ENCODE peak calls at places on chromosome 1, in ten cellular contexts. One of them, this sample, is unnamed.

GRCh38 chr1:31189696-31190674 is 49.7 kb downstream of the NKAIN1 start:
- DNase-seq in HCEC 1CT: no peak
- DNase-seq in left ventricle myocardium inferior: no peak
- DNase-seq in CD4-positive, alpha-beta memory T cell: no peak
- DNase-seq in aorta: no peak
- DNase-seq in foreskin melanocyte: no peak
- DNase-seq in B cell: no peak
- DNase-seq in left cardiac atrium: no peak
- DNase-seq in AG08396: no peak
- DNase-seq in A172: no peak
- DNase-seq in this sample: no peak

GRCh38 chr1:214514032-214514818 is 37.2 kb downstream of the PTPN14 start:
- DNase-seq in left ventricle myocardium inferior: no peak
- DNase-seq in left cardiac atrium: no peak
- DNase-seq in A172: peak
- DNase-seq in AG08396: peak
- DNase-seq in foreskin melanocyte: peak
- DNase-seq in CD4-positive, alpha-beta memory T cell: no peak
- DNase-seq in HCEC 1CT: peak
- DNase-seq in aorta: no peak
- DNase-seq in B cell: no peak
- DNase-seq in this sample: no peak

GRCh38 chr1:101371259-101371658 is 134.4 kb downstream of the S1PR1 start:
- DNase-seq in aorta: no peak
- DNase-seq in foreskin melanocyte: no peak
- DNase-seq in HCEC 1CT: peak
- DNase-seq in B cell: no peak
- DNase-seq in left ventricle myocardium inferior: no peak
- DNase-seq in left cardiac atrium: no peak
- DNase-seq in CD4-positive, alpha-beta memory T cell: peak
- DNase-seq in AG08396: peak
- DNase-seq in A172: peak
- DNase-seq in this sample: no peak

GRCh38 chr1:27382950-27383627 is at the start of gene CD164L2:
- DNase-seq in A172: no peak
- DNase-seq in B cell: peak
- DNase-seq in CD4-positive, alpha-beta memory T cell: peak
- DNase-seq in aorta: no peak
- DNase-seq in left cardiac atrium: no peak
- DNase-seq in AG08396: no peak
- DNase-seq in foreskin melanocyte: no peak
- DNase-seq in HCEC 1CT: no peak
- DNase-seq in left ventricle myocardium inferior: no peak
- DNase-seq in this sample: no peak

GRCh38 chr1:26994772-26995625 is 1.5 kb downstream of the TRNP1 start:
- DNase-seq in A172: no peak
- DNase-seq in AG08396: no peak
- DNase-seq in left cardiac atrium: no peak
- DNase-seq in B cell: no peak
- DNase-seq in HCEC 1CT: peak
- DNase-seq in left ventricle myocardium inferior: no peak
- DNase-seq in foreskin melanocyte: no peak
- DNase-seq in aorta: no peak
- DNase-seq in CD4-positive, alpha-beta memory T cell: no peak
- DNase-seq in this sample: no peak

GRCh38 chr1:11654571-11655262 is at the start of gene FBXO44:
- DNase-seq in left ventricle myocardium inferior: peak
- DNase-seq in HCEC 1CT: peak
- DNase-seq in foreskin melanocyte: no peak
- DNase-seq in B cell: peak
- DNase-seq in aorta: peak
- DNase-seq in CD4-positive, alpha-beta memory T cell: peak
- DNase-seq in AG08396: peak
- DNase-seq in A172: no peak
- DNase-seq in left cardiac atrium: no peak
- DNase-seq in this sample: no peak

GRCh38 chr1:156896490-156897033 is 3.0 kb downstream of the PEAR1 start:
- DNase-seq in HCEC 1CT: peak
- DNase-seq in B cell: no peak
- DNase-seq in aorta: peak
- DNase-seq in AG08396: peak
- DNase-seq in left cardiac atrium: peak
- DNase-seq in left ventricle myocardium inferior: no peak
- DNase-seq in CD4-positive, alpha-beta memory T cell: no peak
- DNase-seq in A172: peak
- DNase-seq in foreskin melanocyte: no peak
- DNase-seq in this sample: peak

GRCh38 chr1:219533280-219533679 is 79.6 kb downstream of the ZC3H11B start:
- DNase-seq in foreskin melanocyte: no peak
- DNase-seq in left ventricle myocardium inferior: no peak
- DNase-seq in CD4-positive, alpha-beta memory T cell: no peak
- DNase-seq in HCEC 1CT: no peak
- DNase-seq in aorta: peak
- DNase-seq in A172: no peak
- DNase-seq in B cell: no peak
- DNase-seq in left cardiac atrium: no peak
- DNase-seq in AG08396: no peak
- DNase-seq in this sample: no peak

GRCh38 chr1:224616761-224617409 is 768 bp downstream of the CNIH3 start:
- DNase-seq in foreskin melanocyte: no peak
- DNase-seq in aorta: no peak
- DNase-seq in B cell: no peak
- DNase-seq in A172: no peak
- DNase-seq in left ventricle myocardium inferior: no peak
- DNase-seq in AG08396: no peak
- DNase-seq in left cardiac atrium: no peak
- DNase-seq in HCEC 1CT: no peak
- DNase-seq in CD4-positive, alpha-beta memory T cell: peak
- DNase-seq in this sample: no peak

GRCh38 chr1:154712166-154712838 is 104.3 kb upstream of the ADAR start:
- DNase-seq in aorta: no peak
- DNase-seq in B cell: no peak
- DNase-seq in left ventricle myocardium inferior: no peak
- DNase-seq in AG08396: no peak
- DNase-seq in HCEC 1CT: no peak
- DNase-seq in foreskin melanocyte: no peak
- DNase-seq in A172: no peak
- DNase-seq in left cardiac atrium: no peak
- DNase-seq in CD4-positive, alpha-beta memory T cell: no peak
- DNase-seq in this sample: no peak

GRCh38 chr1:109677459-109677858 is 9.6 kb downstream of the GSTM2 start:
- DNase-seq in A172: no peak
- DNase-seq in left ventricle myocardium inferior: no peak
- DNase-seq in foreskin melanocyte: no peak
- DNase-seq in CD4-positive, alpha-beta memory T cell: no peak
- DNase-seq in left cardiac atrium: no peak
- DNase-seq in HCEC 1CT: no peak
- DNase-seq in AG08396: no peak
- DNase-seq in aorta: no peak
- DNase-seq in B cell: no peak
- DNase-seq in this sample: no peak

GRCh38 chr1:244896550-244896949 is 32.2 kb upstream of the HNRNPU start:
- DNase-seq in HCEC 1CT: peak
- DNase-seq in A172: peak
- DNase-seq in B cell: no peak
- DNase-seq in CD4-positive, alpha-beta memory T cell: no peak
- DNase-seq in foreskin melanocyte: no peak
- DNase-seq in aorta: no peak
- DNase-seq in left cardiac atrium: no peak
- DNase-seq in left ventricle myocardium inferior: no peak
- DNase-seq in AG08396: peak
- DNase-seq in this sample: no peak

GRCh38 chr1:6743189-6744101 is 41.8 kb upstream of the CAMTA1 start:
- DNase-seq in aorta: peak
- DNase-seq in CD4-positive, alpha-beta memory T cell: peak
- DNase-seq in left cardiac atrium: peak
- DNase-seq in AG08396: peak
- DNase-seq in HCEC 1CT: peak
- DNase-seq in left ventricle myocardium inferior: peak
- DNase-seq in foreskin melanocyte: no peak
- DNase-seq in A172: peak
- DNase-seq in B cell: peak
- DNase-seq in this sample: no peak

GRCh38 chr1:234924450-234925355 is 203.9 kb downstream of the TOMM20 start:
- DNase-seq in CD4-positive, alpha-beta memory T cell: peak
- DNase-seq in aorta: no peak
- DNase-seq in AG08396: no peak
- DNase-seq in foreskin melanocyte: no peak
- DNase-seq in HCEC 1CT: no peak
- DNase-seq in B cell: peak
- DNase-seq in left cardiac atrium: no peak
- DNase-seq in left ventricle myocardium inferior: no peak
- DNase-seq in A172: no peak
- DNase-seq in this sample: no peak

This sample was measured in chondrocyte.